ENCODE peak calls at places on chromosome 13, in nine cellular contexts. Q is heart left ventricle, B is BE2C, K is osteocyte, L is trophoblast cell, F is NCI-H2081, G is Kasumi-1, R is HL-60, J is stomach. T is an unnamed sample.

GRCh38 chr13:98564204-98564603 is 12.7 kb downstream of the STK24 start:
- DNase-seq in Q (no peak), B (no peak), K (no peak), L (no peak), F (no peak), G (peak; percentile 17), R (no peak), J (no peak), T (no peak)

GRCh38 chr13:98900442-98900841 is 77.4 kb downstream of the DOCK9 start:
- DNase-seq in Q (no peak), B (no peak), K (no peak), L (no peak), F (no peak), G (no peak), R (no peak), J (no peak), T (no peak)

GRCh38 chr13:30744056-30744684 is 8.8 kb downstream of the ALOX5AP start:
- DNase-seq in Q (no peak), B (no peak), K (no peak), L (peak; percentile 67), F (no peak), G (peak; percentile 36), R (peak; percentile 93), J (peak; percentile 56), T (peak; percentile 54)

GRCh38 chr13:114142137-114142550 is 9.7 kb upstream of the RASA3 start:
- DNase-seq in Q (no peak), B (no peak), K (no peak), L (no peak), F (no peak), G (no peak), R (no peak), J (no peak), T (no peak)

GRCh38 chr13:36999054-36999927 is at the start of gene ALG5:
- DNase-seq in Q (peak; percentile 94), B (peak; percentile 94), K (peak; percentile 97), L (peak; percentile 82), F (peak; percentile 74), G (peak; percentile 43), R (peak; percentile 91), J (peak; percentile 92), T (peak; percentile 94)

GRCh38 chr13:78194904-78195639 is 276.4 kb upstream of the EDNRB start:
- DNase-seq in Q (no peak), B (no peak), K (no peak), L (peak; percentile 7), F (no peak), G (no peak), R (no peak), J (no peak), T (no peak)

GRCh38 chr13:27541386-27541785 is 78.9 kb downstream of the LNX2 start:
- DNase-seq in Q (no peak), B (no peak), K (no peak), L (no peak), F (no peak), G (no peak), R (no peak), J (no peak), T (no peak)

GRCh38 chr13:71858647-71859046 is 8.4 kb downstream of the DACH1 start:
- DNase-seq in Q (no peak), B (no peak), K (no peak), L (no peak), F (no peak), G (no peak), R (no peak), J (no peak), T (no peak)

GRCh38 chr13:52070929-52071523 is 46.5 kb downstream of the UTP14C start:
- DNase-seq in Q (no peak), B (no peak), K (no peak), L (peak; percentile 30), F (no peak), G (no peak), R (peak; percentile 19), J (no peak), T (no peak)

GRCh38 chr13:97026759-97027555 is 32.7 kb upstream of the OXGR1 start:
- DNase-seq in Q (no peak), B (no peak), K (no peak), L (peak; percentile 37), F (no peak), G (no peak), R (no peak), J (no peak), T (no peak)

GRCh38 chr13:83798731-83799130 is 83.5 kb downstream of the SLITRK1 start:
- DNase-seq in Q (no peak), B (no peak), K (no peak), L (no peak), F (no peak), G (no peak), R (no peak), J (no peak), T (no peak)

GRCh38 chr13:28401303-28402056 is 93.4 kb downstream of the FLT1 start:
- DNase-seq in Q (no peak), B (no peak), K (no peak), L (no peak), F (no peak), G (no peak), R (no peak), J (no peak), T (no peak)

GRCh38 chr13:20654156-20654555 is 49.3 kb upstream of the IL17D start:
- DNase-seq in Q (no peak), B (no peak), K (no peak), L (no peak), F (no peak), G (no peak), R (no peak), J (no peak), T (no peak)

GRCh38 chr13:44371421-44371820 is 2.2 kb upstream of the SERP2 start:
- DNase-seq in Q (no peak), B (no peak), K (no peak), L (no peak), F (no peak), G (no peak), R (no peak), J (no peak), T (no peak)

GRCh38 chr13:77298403-77298802 is 28.5 kb downstream of the MYCBP2 start:
- DNase-seq in Q (no peak), B (no peak), K (no peak), L (no peak), F (no peak), G (peak; percentile 67), R (no peak), J (no peak), T (no peak)

GRCh38 chr13:73835138-73835721 is 299.0 kb downstream of the KLF12 start:
- DNase-seq in Q (no peak), B (no peak), K (no peak), L (no peak), F (peak; percentile 23), G (peak; percentile 59), R (no peak), J (no peak), T (no peak)

GRCh38 chr13:40564342-40564997 is 102.0 kb downstream of the FOXO1 start:
- DNase-seq in Q (no peak), B (no peak), K (no peak), L (peak; percentile 70), F (no peak), G (no peak), R (peak; percentile 3), J (no peak), T (no peak)

GRCh38 chr13:76812206-76812882 is 73.9 kb downstream of the KCTD12 start:
- DNase-seq in Q (peak; percentile 85), B (peak; percentile 24), K (no peak), L (no peak), F (no peak), G (no peak), R (no peak), J (no peak), T (no peak)

GRCh38 chr13:96025283-96025682 is 27.9 kb downstream of the UGGT2 start:
- DNase-seq in Q (no peak), B (no peak), K (no peak), L (no peak), F (no peak), G (no peak), R (no peak), J (no peak), T (no peak)

GRCh38 chr13:27744861-27745260 is 47.4 kb upstream of the GSX1 start:
- DNase-seq in Q (no peak), B (no peak), K (no peak), L (no peak), F (no peak), G (no peak), R (no peak), J (no peak), T (no peak)

GRCh38 chr13:97627566-97627965 is 193.6 kb downstream of the RAP2A start:
- DNase-seq in Q (peak; percentile 39), B (peak; percentile 27), K (no peak), L (no peak), F (no peak), G (no peak), R (no peak), J (no peak), T (no peak)

GRCh38 chr13:59750860-59751259 is 412.9 kb downstream of the DIAPH3 start:
- DNase-seq in Q (no peak), B (peak; percentile 34), K (no peak), L (no peak), F (no peak), G (no peak), R (no peak), J (no peak), T (no peak)

GRCh38 chr13:90500569-90500968 is 846.9 kb upstream of the MIR17HG start:
- DNase-seq in Q (no peak), B (no peak), K (no peak), L (no peak), F (no peak), G (no peak), R (no peak), J (no peak), T (no peak)

GRCh38 chr13:34265016-34265692 is 447.2 kb downstream of the RFC3 start:
- DNase-seq in Q (no peak), B (no peak), K (no peak), L (no peak), F (no peak), G (no peak), R (no peak), J (no peak), T (no peak)

GRCh38 chr13:48233097-48233885 is at the start of gene ITM2B:
- DNase-seq in Q (peak; percentile 90), B (peak; percentile 86), K (peak; percentile 89), L (peak; percentile 8), F (peak; percentile 49), G (peak; percentile 67), R (peak; percentile 72), J (peak; percentile 82), T (peak; percentile 89)

GRCh38 chr13:95251641-95252040 is 49.6 kb downstream of the ABCC4 start:
- DNase-seq in Q (no peak), B (no peak), K (no peak), L (no peak), F (no peak), G (no peak), R (no peak), J (no peak), T (no peak)

GRCh38 chr13:21287331-21287907 is 111.0 kb downstream of the MRPL57 start:
- DNase-seq in Q (no peak), B (no peak), K (no peak), L (no peak), F (no peak), G (no peak), R (no peak), J (no peak), T (no peak)

GRCh38 chr13:24865158-24865557 is 101.2 kb downstream of the RNF17 start:
- DNase-seq in Q (no peak), B (no peak), K (no peak), L (no peak), F (no peak), G (peak; percentile 32), R (no peak), J (no peak), T (no peak)

GRCh38 chr13:102484329-102484728 is 82.5 kb upstream of the FGF14 start:
- DNase-seq in Q (no peak), B (peak; percentile 30), K (no peak), L (no peak), F (no peak), G (no peak), R (no peak), J (no peak), T (no peak)

GRCh38 chr13:21529102-21529893 is 70.2 kb upstream of the ZDHHC20 start:
- DNase-seq in Q (no peak), B (no peak), K (no peak), L (no peak), F (no peak), G (no peak), R (no peak), J (no peak), T (no peak)

GRCh38 chr13:65677906-65678305 is 1552.2 kb downstream of the PCDH9 start:
- DNase-seq in Q (no peak), B (no peak), K (no peak), L (no peak), F (no peak), G (no peak), R (no peak), J (no peak), T (no peak)